ENCODE peak calls at places on chromosomes 13 and 19, in four cellular contexts. E is H1, B is GM12878, V is K562. G is an unnamed sample.

GRCh38 chr19:10193666-10194499 is 870 bp downstream of the DNMT1 start:
- DNase-seq in B (no peak), V (peak), E (no peak), G (no peak)

GRCh38 chr13:98429977-98430785 is 146.7 kb downstream of the STK24 start:
- DNase-seq in B (no peak), V (no peak), E (no peak), G (no peak)

GRCh38 chr13:73602295-73602694 is 531.9 kb downstream of the KLF12 start:
- DNase-seq in E (no peak), V (peak), B (no peak), G (peak)

GRCh38 chr19:55095260-55096060 is 19.8 kb downstream of the EPS8L1 start:
- DNase-seq in V (peak), E (no peak), B (no peak), G (no peak)

GRCh38 chr13:104008571-104009435 is 942.6 kb upstream of the SLC10A2 start:
- DNase-seq in B (no peak), E (no peak), V (no peak), G (no peak)

GRCh38 chr13:93226623-93227279 is at the start of gene GPC6:
- DNase-seq in V (peak), B (no peak), E (no peak), G (no peak)

GRCh38 chr19:46787331-46788100 is 878 bp downstream of the SLC1A5 start:
- DNase-seq in B (no peak), V (peak), E (no peak), G (no peak)

GRCh38 chr19:48608798-48609263 is 2.3 kb downstream of the SPACA4 start:
- DNase-seq in B (no peak), V (peak), E (no peak), G (peak)

GRCh38 chr13:98576963-98577822 is at the start of gene STK24:
- DNase-seq in V (peak), B (no peak), E (no peak), G (no peak)

GRCh38 chr13:74288361-74288911 is 154.2 kb upstream of the KLF12 start:
- DNase-seq in E (no peak), V (no peak), B (no peak), G (no peak)

GRCh38 chr13:95248953-95249352 is 52.3 kb downstream of the ABCC4 start:
- DNase-seq in V (no peak), E (no peak), B (no peak), G (no peak)

GRCh38 chr13:19861762-19862161 is 1.7 kb downstream of the ZMYM5 start:
- DNase-seq in B (no peak), V (no peak), E (no peak), G (no peak)

GRCh38 chr19:19133985-19134384 is 4.3 kb downstream of the TMEM161A start:
- DNase-seq in B (no peak), E (no peak), V (no peak), G (no peak)

GRCh38 chr19:50358483-50359431 is 6.7 kb downstream of the NAPSA start:
- DNase-seq in B (peak), E (no peak), V (peak), G (no peak)

GRCh38 chr13:114068723-114069322 is 63.6 kb downstream of the RASA3 start:
- DNase-seq in V (no peak), B (no peak), E (no peak), G (no peak)

GRCh38 chr13:98890186-98890585 is 87.7 kb downstream of the DOCK9 start:
- DNase-seq in B (no peak), E (no peak), V (no peak), G (no peak)

GRCh38 chr19:45765365-45766292 is 3.4 kb downstream of the SIX5 start:
- DNase-seq in E (no peak), B (no peak), V (no peak), G (no peak)

GRCh38 chr19:1170938-1171754 is 2.9 kb downstream of the SBNO2 start:
- DNase-seq in B (no peak), V (no peak), E (no peak), G (no peak)

GRCh38 chr13:30870916-30871712 is 35.0 kb upstream of the MEDAG start:
- DNase-seq in E (no peak), B (no peak), V (no peak), G (no peak)
- TF ChIP-seq EGR1 in E (no peak), B (no peak), V (no peak), G (no peak)

DNA sequence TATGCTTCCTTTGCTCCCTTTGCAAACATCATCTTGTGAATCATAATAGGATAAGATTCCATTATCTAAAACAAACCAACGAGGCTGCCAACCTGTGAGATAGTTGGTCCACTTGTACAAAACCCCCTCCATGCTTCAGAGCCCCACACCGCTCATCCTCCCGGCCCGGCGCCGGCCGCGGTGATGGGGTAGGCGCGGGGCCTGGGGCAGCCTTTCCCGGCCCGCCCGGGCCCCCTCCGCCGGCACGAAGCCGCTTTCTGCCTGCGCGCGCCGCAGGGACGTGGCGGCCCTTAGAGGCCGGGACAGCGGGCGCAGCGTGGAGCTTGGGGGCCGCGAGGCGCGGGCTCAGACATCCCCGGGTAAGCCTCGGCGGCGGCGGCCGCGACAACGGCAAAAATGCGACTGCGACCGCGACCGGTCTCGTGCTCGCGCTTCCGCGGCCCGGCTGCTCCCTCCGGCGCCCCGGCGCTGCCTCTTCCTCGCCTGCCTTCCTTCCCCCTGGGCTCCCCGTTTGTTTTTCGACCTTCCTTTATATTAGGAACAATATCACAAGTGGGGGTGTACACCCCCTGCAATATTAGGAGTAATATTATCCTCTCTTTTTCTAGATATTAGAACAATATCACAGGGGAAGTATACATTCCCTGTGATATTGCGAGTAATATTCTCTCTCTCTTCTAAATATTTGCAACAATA is 54.0 kb upstream of the CEACAM21 start:
- DNase-seq in B (no peak), E (no peak), V (no peak), G (no peak)
- TF ChIP-seq EZH2 in B (no peak), E (no peak), V (no peak), G (no peak)

GRCh38 chr19:16596399-16596798 is 24.2 kb upstream of the SLC35E1 start:
- DNase-seq in B (no peak), E (no peak), V (no peak), G (no peak)

GRCh38 chr19:16595097-16595496 is 22.9 kb upstream of the SLC35E1 start:
- DNase-seq in E (no peak), B (no peak), V (no peak), G (no peak)

GRCh38 chr19:16594131-16594586 is 21.9 kb upstream of the SLC35E1 start:
- DNase-seq in E (no peak), B (no peak), V (no peak), G (no peak)

GRCh38 chr19:16593181-16593580 is 21.0 kb upstream of the SLC35E1 start:
- DNase-seq in E (no peak), V (no peak), B (no peak), G (no peak)

GRCh38 chr19:16594681-16595091 is 22.5 kb upstream of the SLC35E1 start:
- DNase-seq in V (no peak), B (no peak), E (no peak), G (no peak)
- TF ChIP-seq EGR1 in V (no peak), B (no peak), E (no peak), G (no peak)

GRCh38 chr13:36430247-36431203 is 1.8 kb upstream of the CCNA1 start:
- DNase-seq in V (no peak), B (no peak), E (no peak), G (no peak)
- TF ChIP-seq EZH2 in V (no peak), B (no peak), E (peak), G (no peak)

GRCh38 chr13:30441304-30441703 is 19.0 kb downstream of the UBE2L5 start:
- DNase-seq in E (no peak), B (no peak), V (no peak), G (no peak)
- TF ChIP-seq EGR1 in E (no peak), B (no peak), V (no peak), G (no peak)

GRCh38 chr13:27969073-27969865 is at the start of gene CDX2:
- DNase-seq in V (no peak), B (no peak), E (no peak), G (peak)
- TF ChIP-seq EZH2 in V (no peak), B (no peak), E (no peak), G (no peak)

GRCh38 chr19:41924151-41925145 is 3.8 kb downstream of the ERFL start:
- DNase-seq in E (no peak), B (no peak), V (no peak), G (no peak)
- TF ChIP-seq EGR1 in E (no peak), B (no peak), V (no peak), G (no peak)

DNA sequence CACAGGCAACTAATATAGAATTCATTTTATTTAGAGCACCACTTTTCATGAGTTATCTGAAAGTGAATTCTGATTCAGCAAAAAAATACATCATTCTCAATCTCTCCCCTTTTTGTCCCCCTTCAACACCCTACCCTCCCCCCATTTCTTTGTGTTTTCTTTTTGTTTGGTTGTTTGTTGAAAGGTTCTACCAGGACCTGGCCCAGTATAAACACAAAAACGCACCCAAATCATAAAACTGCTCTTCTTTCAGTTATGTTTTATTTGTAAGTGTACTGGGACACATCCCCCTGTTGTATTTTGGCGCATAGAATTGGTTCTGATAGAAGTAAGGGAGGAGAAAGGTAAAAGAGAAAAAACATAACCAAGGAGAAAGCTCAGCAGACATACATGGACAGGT is 4.4 kb downstream of the POU4F1 start:
- DNase-seq in V (no peak), B (no peak), E (no peak), G (no peak)
- TF ChIP-seq EZH2 in V (no peak), B (no peak), E (peak), G (no peak)

DNA sequence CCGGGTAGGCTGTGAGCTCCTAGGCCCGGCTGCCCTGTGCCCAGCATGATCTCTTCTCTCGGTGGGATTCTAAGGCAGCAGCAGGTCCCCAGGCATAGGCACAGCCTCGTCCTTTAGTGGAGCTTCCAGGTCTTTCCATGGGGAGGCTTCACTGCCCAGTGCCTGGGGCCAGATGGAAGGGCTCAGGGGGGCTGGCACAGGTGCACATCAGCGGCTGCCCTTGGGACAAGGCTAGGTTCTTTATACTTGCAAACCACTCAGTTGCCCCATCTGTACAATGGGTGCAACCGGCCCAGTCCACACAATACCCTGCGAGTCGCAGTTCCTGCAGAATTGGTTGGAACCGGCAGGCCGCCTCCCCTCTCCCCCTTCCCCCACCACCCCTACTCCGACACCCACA is 14.2 kb downstream of the KCTD15 start:
- DNase-seq in E (no peak), B (no peak), V (no peak), G (no peak)
- TF ChIP-seq EGR1 in E (no peak), B (no peak), V (no peak), G (no peak)